ENCODE peak calls at places on chromosomes 11 and 22, in six cellular contexts. I is mesendoderm, H is mesenchymal stem cell, Y is IMR-90, X is H9, T is H1. R is an unnamed sample.

GRCh38 chr11:8389034-8389996 is 125.6 kb upstream of the LMO1 start:
- DNase-seq in H (no peak), T (no peak), I (no peak), Y (no peak), X (no peak), R (no peak)

GRCh38 chr11:99268895-99269294 is 248.1 kb downstream of the CNTN5 start:
- DNase-seq in T (no peak), X (no peak), I (no peak), H (no peak), Y (no peak), R (no peak)

GRCh38 chr11:9091044-9091936 is at the start of gene SCUBE2:
- DNase-seq in X (peak), T (peak), Y (no peak), I (no peak), H (no peak), R (no peak)

GRCh38 chr11:7196396-7197146 is 55.1 kb upstream of the SYT9 start:
- DNase-seq in H (no peak), T (no peak), X (no peak), Y (no peak), I (no peak), R (no peak)

GRCh38 chr11:61785837-61786402 is 6.5 kb downstream of the TMEM258 start:
- DNase-seq in Y (no peak), X (peak), I (no peak), T (no peak), H (no peak), R (no peak)

GRCh38 chr22:35971418-35972119 is 57.1 kb downstream of the RBFOX2 start:
- DNase-seq in T (no peak), H (peak), X (no peak), Y (peak), I (peak), R (no peak)

GRCh38 chr11:121625784-121626506 is 173.2 kb upstream of the SORL1-AS1 start:
- DNase-seq in X (no peak), Y (no peak), I (no peak), T (no peak), H (no peak), R (no peak)

GRCh38 chr11:70628881-70629844 is 230.8 kb downstream of the CTTN start:
- DNase-seq in X (no peak), H (no peak), Y (no peak), I (no peak), T (no peak), R (no peak)

GRCh38 chr11:97965849-97966646 is 1054.7 kb upstream of the CNTN5 start:
- DNase-seq in H (peak), T (no peak), X (no peak), Y (peak), I (peak), R (no peak)

GRCh38 chr11:24509114-24509513 is 12.3 kb downstream of the LUZP2 start:
- DNase-seq in Y (peak), X (no peak), H (peak), I (no peak), T (no peak), R (no peak)

GRCh38 chr11:109130910-109131309 is 291.1 kb upstream of the C11orf87 start:
- DNase-seq in I (no peak), Y (no peak), H (no peak), X (no peak), T (no peak), R (no peak)

GRCh38 chr11:23364076-23364475 is 503.8 kb upstream of the CCDC179 start:
- DNase-seq in T (no peak), X (no peak), I (no peak), Y (peak), H (no peak), R (no peak)

GRCh38 chr11:121652982-121653381 is 200.2 kb upstream of the SORL1-AS1 start:
- DNase-seq in X (no peak), I (peak), Y (no peak), H (no peak), T (no peak), R (no peak)

GRCh38 chr11:76293189-76293631 is 86.9 kb upstream of the WNT11 start:
- DNase-seq in Y (no peak), X (no peak), H (no peak), T (no peak), I (no peak), R (no peak)

GRCh38 chr11:76287227-76287626 is 80.9 kb upstream of the WNT11 start:
- DNase-seq in Y (no peak), H (no peak), I (no peak), T (no peak), X (no peak), R (no peak)

GRCh38 chr11:76288166-76288978 is 82.1 kb upstream of the WNT11 start:
- DNase-seq in X (no peak), H (no peak), Y (no peak), T (no peak), I (no peak), R (no peak)

GRCh38 chr11:76292583-76293188 is 86.4 kb upstream of the WNT11 start:
- DNase-seq in Y (no peak), X (no peak), I (no peak), H (no peak), T (no peak), R (no peak)

DNA sequence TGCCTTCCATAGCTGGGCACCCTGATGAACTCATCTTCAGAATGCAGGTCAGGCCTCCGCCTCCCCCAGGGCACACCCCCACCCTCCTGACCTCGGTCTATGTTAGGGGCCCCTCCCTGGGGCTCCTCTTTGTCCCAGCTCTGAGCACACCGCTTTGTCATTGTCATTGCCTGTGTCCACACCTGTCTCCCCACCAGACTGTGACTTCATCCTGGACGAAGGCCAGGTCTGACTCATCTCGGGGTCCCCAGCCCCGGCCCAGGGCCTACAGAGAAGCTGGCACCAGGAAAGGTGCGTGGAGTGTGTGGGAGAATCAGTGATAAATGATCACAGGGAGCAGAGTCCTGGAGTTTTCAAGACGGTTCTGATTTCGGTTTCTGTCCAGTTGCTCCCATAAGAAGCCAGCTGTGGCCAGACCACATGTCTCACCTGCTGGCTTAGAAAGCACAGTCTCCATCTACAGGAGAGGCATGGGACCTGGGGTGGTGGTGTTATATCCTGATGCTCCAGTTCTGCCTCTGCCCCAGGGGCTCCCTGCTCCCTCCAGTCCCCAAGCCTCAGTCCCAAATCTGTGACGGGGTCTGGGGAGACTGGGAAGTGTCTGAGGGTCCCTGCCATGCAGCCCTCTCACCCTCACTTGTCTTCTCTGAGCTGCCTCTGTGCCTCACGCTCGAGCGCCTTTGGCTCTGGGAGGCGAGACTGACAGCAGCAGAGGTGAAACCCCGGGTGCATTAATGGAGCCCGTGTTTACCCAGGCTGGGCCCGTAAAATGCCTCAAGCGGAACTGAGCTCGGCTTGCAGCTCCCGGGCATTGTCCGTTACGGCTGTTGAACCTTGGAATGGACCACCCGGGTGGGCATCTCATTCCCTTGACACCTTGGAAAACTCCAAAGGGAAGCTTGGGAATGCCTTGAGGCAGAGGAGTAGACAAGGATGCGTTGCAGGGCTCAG is 85.5 kb upstream of the WNT11 start:
- DNase-seq in I (no peak), Y (no peak), X (no peak), T (no peak), H (no peak), R (no peak)
- H3K4me2 ChIP-seq in I (no peak), Y (no peak), X (no peak), T (no peak), H (no peak), R (no peak)

GRCh38 chr11:1852885-1853284 is at the start of gene LSP1:
- DNase-seq in H (no peak), T (no peak), I (no peak), Y (no peak), X (no peak), R (no peak)
- H2BK15ac ChIP-seq in H (no peak), T (no peak), I (no peak), Y (no peak), X (no peak), R (peak)

GRCh38 chr11:96238563-96239166 is 104.3 kb downstream of the MAML2 start:
- DNase-seq in Y (peak), H (peak), X (no peak), I (no peak), T (no peak), R (no peak)
- H3K4me2 ChIP-seq in Y (peak), H (no peak), X (no peak), I (no peak), T (no peak), R (no peak)

DNA sequence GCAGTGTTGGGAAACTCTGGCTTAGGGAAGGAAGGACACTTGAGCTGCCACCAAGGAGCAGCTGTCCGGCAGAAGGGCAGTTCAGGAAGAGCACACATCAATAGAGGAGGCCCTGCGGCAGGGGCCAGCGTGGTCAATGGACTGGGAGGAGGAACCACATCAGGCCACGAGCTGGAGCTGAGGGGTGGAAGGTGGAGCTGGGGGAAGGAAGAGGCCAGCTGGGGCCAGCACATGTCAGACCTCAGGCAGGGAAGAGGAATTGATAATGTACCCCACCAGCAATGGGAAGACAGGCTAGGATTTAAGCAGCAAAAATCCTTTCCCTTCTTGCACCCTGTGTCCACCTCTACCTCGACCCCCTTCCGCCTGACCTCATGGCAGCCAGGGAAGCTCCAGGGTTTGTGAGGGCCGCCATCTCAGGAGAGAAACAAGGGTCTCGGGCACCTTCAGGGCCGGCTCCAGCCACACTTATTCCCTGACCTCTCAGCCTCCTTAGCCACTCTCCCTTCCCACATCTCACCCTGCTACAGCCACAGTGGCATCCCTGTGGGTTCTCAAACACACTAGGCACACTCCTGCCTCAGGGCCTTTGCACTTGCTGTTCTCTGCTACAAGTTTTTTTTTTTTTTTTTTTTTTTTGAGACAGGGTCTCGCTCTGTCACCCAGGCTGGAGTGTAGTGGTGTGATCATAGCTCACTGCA is 157.8 kb upstream of the GRK3 start:
- DNase-seq in Y (no peak), I (no peak), T (no peak), X (no peak), H (peak), R (no peak)
- H2BK15ac ChIP-seq in Y (no peak), I (no peak), T (peak), X (no peak), H (no peak), R (peak)

GRCh38 chr11:64331569-64332371 is 8.2 kb upstream of the CCDC88B start:
- DNase-seq in Y (peak), H (peak), T (peak), I (peak), X (peak), R (no peak)
- H3K4me2 ChIP-seq in Y (no peak), H (no peak), T (no peak), I (no peak), X (no peak), R (no peak)

GRCh38 chr11:115580927-115581680 is 76.9 kb upstream of the CADM1 start:
- DNase-seq in X (no peak), Y (no peak), I (peak), H (no peak), T (no peak), R (no peak)
- H2BK15ac ChIP-seq in X (no peak), Y (no peak), I (no peak), H (no peak), T (no peak), R (no peak)

DNA sequence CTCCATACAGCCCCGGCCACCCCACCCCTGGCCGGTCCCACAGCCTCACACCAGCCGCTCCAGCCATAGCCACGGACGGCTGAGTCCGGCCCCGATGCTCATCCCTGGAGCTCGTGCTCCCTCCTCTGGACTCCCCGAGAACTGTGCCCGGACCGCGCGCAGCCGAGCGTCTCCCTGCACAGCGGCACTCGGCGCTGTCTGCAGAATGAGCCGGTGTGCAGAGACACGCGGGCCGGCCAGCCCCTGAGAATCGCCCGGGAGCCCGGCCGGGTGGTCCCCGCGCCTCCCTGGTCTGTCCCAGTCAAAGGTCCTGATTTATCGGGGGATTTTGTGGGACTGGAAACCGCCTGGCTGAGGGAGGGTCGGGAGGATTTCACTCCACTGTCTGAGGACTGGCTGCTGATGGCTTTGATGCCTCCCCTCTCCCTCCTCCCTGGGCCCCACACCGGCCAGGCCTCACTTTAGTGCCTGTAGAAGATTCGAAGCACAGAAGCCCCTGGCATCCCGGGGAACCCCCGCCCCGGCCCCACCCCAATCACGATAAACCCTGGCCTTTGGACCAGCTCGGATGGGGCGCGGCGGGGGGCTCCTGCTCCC is 102.7 kb downstream of the BRD1 start:
- DNase-seq in I (peak), Y (peak), X (peak), T (peak), H (peak), R (peak)
- H3K4me2 ChIP-seq in I (no peak), Y (no peak), X (no peak), T (peak), H (peak), R (peak)

GRCh38 chr22:42800731-42801536 is 56.1 kb downstream of the ARFGAP3 start:
- DNase-seq in T (no peak), Y (no peak), I (peak), H (no peak), X (no peak), R (no peak)

GRCh38 chr22:42801537-42802165 is 55.4 kb downstream of the ARFGAP3 start:
- DNase-seq in X (peak), I (no peak), T (no peak), Y (no peak), H (no peak), R (no peak)

GRCh38 chr22:42799061-42799460 is 58.0 kb downstream of the ARFGAP3 start:
- DNase-seq in X (no peak), T (no peak), Y (no peak), H (no peak), I (no peak), R (no peak)

GRCh38 chr22:42797021-42797420 is 60.1 kb downstream of the ARFGAP3 start:
- DNase-seq in T (no peak), H (no peak), I (no peak), Y (peak), X (no peak), R (no peak)

DNA sequence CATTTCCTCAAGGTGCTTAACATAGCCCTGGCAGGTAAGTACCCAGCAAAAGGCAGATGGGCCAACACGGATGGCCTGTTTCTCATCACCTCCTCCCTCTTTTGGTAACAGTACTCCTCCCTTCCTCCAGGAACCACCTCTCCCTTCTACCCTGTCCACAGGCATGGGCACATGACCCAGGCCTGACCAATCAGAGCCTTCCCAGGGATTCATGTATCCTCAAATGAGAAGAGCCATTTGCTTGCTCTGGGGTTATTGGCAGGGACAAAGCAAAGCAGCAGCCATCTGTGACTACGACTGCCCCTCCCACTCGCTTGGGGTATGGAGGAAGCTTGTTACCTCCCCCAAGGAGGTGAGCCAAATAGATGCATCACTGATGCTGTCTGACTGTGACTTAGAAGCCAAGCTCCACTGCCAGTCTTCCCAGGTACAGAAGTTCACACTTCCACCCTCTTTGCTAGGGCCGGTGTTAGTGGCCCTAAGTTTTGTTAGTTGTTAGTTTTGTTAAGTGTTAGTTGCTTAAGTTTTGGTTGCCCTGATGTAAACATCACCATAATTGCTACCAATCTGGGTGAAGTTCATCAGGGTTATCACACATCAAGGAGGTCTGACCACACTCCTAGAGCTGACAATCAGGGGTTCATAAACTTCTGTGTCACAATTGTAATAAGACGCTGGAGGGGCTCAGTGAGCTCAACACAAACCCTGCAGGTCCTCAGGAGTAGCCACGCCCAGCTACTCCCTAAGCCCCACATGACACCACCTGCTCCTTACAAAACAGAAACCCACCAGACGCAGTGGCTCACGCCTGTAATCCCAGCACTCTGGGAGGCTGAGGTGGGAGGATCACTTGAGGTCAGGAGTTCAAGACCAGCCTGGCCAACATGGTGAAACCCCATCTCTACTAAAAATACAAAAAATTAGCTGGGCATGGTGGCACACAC is 57.3 kb downstream of the ARFGAP3 start:
- DNase-seq in Y (no peak), T (no peak), I (peak), X (peak), H (no peak), R (no peak)
- H2BK15ac ChIP-seq in Y (no peak), T (no peak), I (no peak), X (no peak), H (no peak), R (no peak)

GRCh38 chr11:77149716-77150392 is 21.8 kb downstream of the MYO7A start:
- DNase-seq in T (no peak), X (no peak), I (no peak), Y (no peak), H (no peak), R (no peak)
- H3K4me2 ChIP-seq in T (no peak), X (no peak), I (no peak), Y (no peak), H (no peak), R (no peak)

R was measured in neuronal stem cell.